ENCODE peak calls at places on chromosomes 13 and 19, in eight cellular contexts. One of them, this sample, is unnamed.

GRCh38 chr19:504634-505033 is 2.7 kb upstream of the TPGS1 start:
- DNase-seq in tibial nerve: no peak
- DNase-seq in EL: no peak
- DNase-seq in ACHN: no peak
- DNase-seq in midbrain: no peak
- DNase-seq in A673: no peak
- DNase-seq in sciatic nerve: peak
- DNase-seq in CD14-positive monocyte: no peak
- DNase-seq in this sample: no peak

GRCh38 chr19:51123381-51124186 is 1.1 kb upstream of the SIGLEC9 start:
- DNase-seq in tibial nerve: no peak
- DNase-seq in EL: no peak
- DNase-seq in ACHN: no peak
- DNase-seq in midbrain: no peak
- DNase-seq in A673: no peak
- DNase-seq in sciatic nerve: no peak
- DNase-seq in CD14-positive monocyte: peak
- DNase-seq in this sample: no peak

GRCh38 chr19:6273701-6274601 is 5.8 kb downstream of the MLLT1 start:
- DNase-seq in tibial nerve: peak
- DNase-seq in EL: peak
- DNase-seq in ACHN: no peak
- DNase-seq in midbrain: peak
- DNase-seq in A673: no peak
- DNase-seq in sciatic nerve: peak
- DNase-seq in CD14-positive monocyte: peak
- DNase-seq in this sample: peak

GRCh38 chr13:112696001-112696868 is 6.4 kb downstream of the ATP11A start:
- DNase-seq in tibial nerve: no peak
- DNase-seq in EL: no peak
- DNase-seq in ACHN: no peak
- DNase-seq in midbrain: no peak
- DNase-seq in A673: no peak
- DNase-seq in sciatic nerve: peak
- DNase-seq in CD14-positive monocyte: no peak
- DNase-seq in this sample: no peak

GRCh38 chr13:23750383-23751121 is 138.6 kb downstream of the MIPEP start:
- DNase-seq in tibial nerve: no peak
- DNase-seq in EL: peak
- DNase-seq in ACHN: no peak
- DNase-seq in midbrain: no peak
- DNase-seq in A673: no peak
- DNase-seq in sciatic nerve: no peak
- DNase-seq in CD14-positive monocyte: no peak
- DNase-seq in this sample: no peak

GRCh38 chr19:2053601-2054389 is 2.8 kb upstream of the MKNK2 start:
- DNase-seq in tibial nerve: no peak
- DNase-seq in EL: no peak
- DNase-seq in ACHN: no peak
- DNase-seq in midbrain: no peak
- DNase-seq in A673: no peak
- DNase-seq in sciatic nerve: peak
- DNase-seq in CD14-positive monocyte: no peak
- DNase-seq in this sample: peak

GRCh38 chr19:1474011-1474764 is 4.8 kb downstream of the C19orf25 start:
- DNase-seq in tibial nerve: no peak
- DNase-seq in EL: no peak
- DNase-seq in ACHN: no peak
- DNase-seq in midbrain: peak
- DNase-seq in A673: no peak
- DNase-seq in sciatic nerve: no peak
- DNase-seq in CD14-positive monocyte: no peak
- DNase-seq in this sample: peak

GRCh38 chr13:50033696-50034095 is 18.5 kb downstream of the KCNRG start:
- DNase-seq in tibial nerve: no peak
- DNase-seq in EL: peak
- DNase-seq in ACHN: no peak
- DNase-seq in midbrain: no peak
- DNase-seq in A673: no peak
- DNase-seq in sciatic nerve: no peak
- DNase-seq in CD14-positive monocyte: no peak
- DNase-seq in this sample: no peak

GRCh38 chr19:55605637-55606470 is at the start of gene ZNF865:
- DNase-seq in tibial nerve: no peak
- DNase-seq in EL: peak
- DNase-seq in ACHN: peak
- DNase-seq in midbrain: peak
- DNase-seq in A673: peak
- DNase-seq in sciatic nerve: peak
- DNase-seq in CD14-positive monocyte: peak
- DNase-seq in this sample: peak

GRCh38 chr19:44636439-44637389 is 7.0 kb upstream of the PVR start:
- DNase-seq in tibial nerve: no peak
- DNase-seq in EL: no peak
- DNase-seq in ACHN: no peak
- DNase-seq in midbrain: no peak
- DNase-seq in A673: no peak
- DNase-seq in sciatic nerve: no peak
- DNase-seq in CD14-positive monocyte: no peak
- DNase-seq in this sample: no peak

GRCh38 chr13:102862624-102863210 is 16.9 kb downstream of the ERCC5 start:
- DNase-seq in tibial nerve: no peak
- DNase-seq in EL: no peak
- DNase-seq in ACHN: no peak
- DNase-seq in midbrain: no peak
- DNase-seq in A673: peak
- DNase-seq in sciatic nerve: no peak
- DNase-seq in CD14-positive monocyte: no peak
- DNase-seq in this sample: no peak

GRCh38 chr13:71054358-71054757 is 812.6 kb downstream of the DACH1 start:
- DNase-seq in tibial nerve: no peak
- DNase-seq in EL: no peak
- DNase-seq in ACHN: no peak
- DNase-seq in midbrain: no peak
- DNase-seq in A673: no peak
- DNase-seq in sciatic nerve: no peak
- DNase-seq in CD14-positive monocyte: no peak
- DNase-seq in this sample: no peak

GRCh38 chr13:25901460-25902376 is 150.1 kb downstream of the SHISA2 start:
- DNase-seq in tibial nerve: no peak
- DNase-seq in EL: peak
- DNase-seq in ACHN: peak
- DNase-seq in midbrain: no peak
- DNase-seq in A673: peak
- DNase-seq in sciatic nerve: no peak
- DNase-seq in CD14-positive monocyte: no peak
- DNase-seq in this sample: no peak

GRCh38 chr19:17002455-17002854 is 24.2 kb downstream of the CPAMD8 start:
- DNase-seq in tibial nerve: no peak
- DNase-seq in EL: no peak
- DNase-seq in ACHN: no peak
- DNase-seq in midbrain: no peak
- DNase-seq in A673: no peak
- DNase-seq in sciatic nerve: no peak
- DNase-seq in CD14-positive monocyte: no peak
- DNase-seq in this sample: no peak

GRCh38 chr13:27450921-27451461 is 627 bp upstream of the MTIF3 start:
- DNase-seq in tibial nerve: no peak
- DNase-seq in EL: peak
- DNase-seq in ACHN: peak
- DNase-seq in midbrain: no peak
- DNase-seq in A673: peak
- DNase-seq in sciatic nerve: peak
- DNase-seq in CD14-positive monocyte: no peak
- DNase-seq in this sample: no peak

GRCh38 chr13:44806841-44807240 is 182.4 kb downstream of the NUFIP1 start:
- DNase-seq in tibial nerve: no peak
- DNase-seq in EL: no peak
- DNase-seq in ACHN: no peak
- DNase-seq in midbrain: peak
- DNase-seq in A673: no peak
- DNase-seq in sciatic nerve: no peak
- DNase-seq in CD14-positive monocyte: no peak
- DNase-seq in this sample: peak

GRCh38 chr13:25232937-25233515 is 54.3 kb downstream of the MTMR6 start:
- DNase-seq in tibial nerve: no peak
- DNase-seq in EL: peak
- DNase-seq in ACHN: peak
- DNase-seq in midbrain: peak
- DNase-seq in A673: peak
- DNase-seq in sciatic nerve: no peak
- DNase-seq in CD14-positive monocyte: no peak
- DNase-seq in this sample: peak

GRCh38 chr13:31686660-31687430 is 52.5 kb upstream of the RXFP2 start:
- DNase-seq in tibial nerve: no peak
- DNase-seq in EL: peak
- DNase-seq in ACHN: no peak
- DNase-seq in midbrain: no peak
- DNase-seq in A673: no peak
- DNase-seq in sciatic nerve: no peak
- DNase-seq in CD14-positive monocyte: no peak
- DNase-seq in this sample: no peak

GRCh38 chr19:805161-805561 is 7.9 kb downstream of the PTBP1 start:
- DNase-seq in tibial nerve: no peak
- DNase-seq in EL: no peak
- DNase-seq in ACHN: no peak
- DNase-seq in midbrain: no peak
- DNase-seq in A673: no peak
- DNase-seq in sciatic nerve: peak
- DNase-seq in CD14-positive monocyte: no peak
- DNase-seq in this sample: no peak

GRCh38 chr13:106597759-106598395 is 29.9 kb upstream of the ARGLU1 start:
- DNase-seq in tibial nerve: no peak
- DNase-seq in EL: no peak
- DNase-seq in ACHN: no peak
- DNase-seq in midbrain: no peak
- DNase-seq in A673: no peak
- DNase-seq in sciatic nerve: no peak
- DNase-seq in CD14-positive monocyte: no peak
- DNase-seq in this sample: no peak

GRCh38 chr19:29576761-29577661 is 29.1 kb upstream of the POP4 start:
- DNase-seq in tibial nerve: no peak
- DNase-seq in EL: peak
- DNase-seq in ACHN: peak
- DNase-seq in midbrain: no peak
- DNase-seq in A673: no peak
- DNase-seq in sciatic nerve: no peak
- DNase-seq in CD14-positive monocyte: no peak
- DNase-seq in this sample: no peak

GRCh38 chr19:15337202-15337601 is 4.9 kb upstream of the BRD4 start:
- DNase-seq in tibial nerve: no peak
- DNase-seq in EL: peak
- DNase-seq in ACHN: no peak
- DNase-seq in midbrain: no peak
- DNase-seq in A673: no peak
- DNase-seq in sciatic nerve: no peak
- DNase-seq in CD14-positive monocyte: no peak
- DNase-seq in this sample: no peak

GRCh38 chr13:76778906-76779305 is 107.3 kb downstream of the KCTD12 start:
- DNase-seq in tibial nerve: no peak
- DNase-seq in EL: no peak
- DNase-seq in ACHN: no peak
- DNase-seq in midbrain: no peak
- DNase-seq in A673: no peak
- DNase-seq in sciatic nerve: no peak
- DNase-seq in CD14-positive monocyte: no peak
- DNase-seq in this sample: no peak

GRCh38 chr19:16477311-16477710 is 5.5 kb upstream of the EPS15L1 start:
- DNase-seq in tibial nerve: no peak
- DNase-seq in EL: no peak
- DNase-seq in ACHN: no peak
- DNase-seq in midbrain: no peak
- DNase-seq in A673: no peak
- DNase-seq in sciatic nerve: no peak
- DNase-seq in CD14-positive monocyte: no peak
- DNase-seq in this sample: no peak

GRCh38 chr13:111526922-111527321 is 206.5 kb downstream of the TEX29 start:
- DNase-seq in tibial nerve: no peak
- DNase-seq in EL: no peak
- DNase-seq in ACHN: no peak
- DNase-seq in midbrain: no peak
- DNase-seq in A673: no peak
- DNase-seq in sciatic nerve: peak
- DNase-seq in CD14-positive monocyte: no peak
- DNase-seq in this sample: no peak

GRCh38 chr19:29965529-29965928 is 23.5 kb downstream of the URI1 start:
- DNase-seq in tibial nerve: no peak
- DNase-seq in EL: peak
- DNase-seq in ACHN: no peak
- DNase-seq in midbrain: no peak
- DNase-seq in A673: no peak
- DNase-seq in sciatic nerve: no peak
- DNase-seq in CD14-positive monocyte: no peak
- DNase-seq in this sample: no peak

GRCh38 chr13:30872685-30873443 is 33.2 kb upstream of the MEDAG start:
- DNase-seq in tibial nerve: no peak
- DNase-seq in EL: peak
- DNase-seq in ACHN: peak
- DNase-seq in midbrain: no peak
- DNase-seq in A673: peak
- DNase-seq in sciatic nerve: peak
- DNase-seq in CD14-positive monocyte: no peak
- DNase-seq in this sample: peak

GRCh38 chr19:55441319-55441691 is 1.8 kb downstream of the SHISA7 start:
- DNase-seq in tibial nerve: no peak
- DNase-seq in EL: no peak
- DNase-seq in ACHN: no peak
- DNase-seq in midbrain: no peak
- DNase-seq in A673: no peak
- DNase-seq in sciatic nerve: no peak
- DNase-seq in CD14-positive monocyte: no peak
- DNase-seq in this sample: no peak

GRCh38 chr13:30730526-30730925 is 4.8 kb upstream of the ALOX5AP start:
- DNase-seq in tibial nerve: no peak
- DNase-seq in EL: no peak
- DNase-seq in ACHN: no peak
- DNase-seq in midbrain: no peak
- DNase-seq in A673: no peak
- DNase-seq in sciatic nerve: no peak
- DNase-seq in CD14-positive monocyte: no peak
- DNase-seq in this sample: peak

GRCh38 chr19:8086849-8087248 is 34.3 kb downstream of the CCL25 start:
- DNase-seq in tibial nerve: no peak
- DNase-seq in EL: no peak
- DNase-seq in ACHN: no peak
- DNase-seq in midbrain: no peak
- DNase-seq in A673: no peak
- DNase-seq in sciatic nerve: no peak
- DNase-seq in CD14-positive monocyte: no peak
- DNase-seq in this sample: no peak

GRCh38 chr19:48746738-48747575 is at the start of gene IZUMO1:
- DNase-seq in tibial nerve: peak
- DNase-seq in EL: peak
- DNase-seq in ACHN: no peak
- DNase-seq in midbrain: peak
- DNase-seq in A673: peak
- DNase-seq in sciatic nerve: peak
- DNase-seq in CD14-positive monocyte: peak
- DNase-seq in this sample: peak

GRCh38 chr13:76894401-76895110 is 8.4 kb upstream of the KCTD12 start:
- DNase-seq in tibial nerve: no peak
- DNase-seq in EL: no peak
- DNase-seq in ACHN: no peak
- DNase-seq in midbrain: no peak
- DNase-seq in A673: no peak
- DNase-seq in sciatic nerve: no peak
- DNase-seq in CD14-positive monocyte: no peak
- DNase-seq in this sample: peak

GRCh38 chr13:44739539-44739938 is 163.4 kb upstream of the TSC22D1 start:
- DNase-seq in tibial nerve: no peak
- DNase-seq in EL: no peak
- DNase-seq in ACHN: no peak
- DNase-seq in midbrain: no peak
- DNase-seq in A673: no peak
- DNase-seq in sciatic nerve: no peak
- DNase-seq in CD14-positive monocyte: no peak
- DNase-seq in this sample: no peak

GRCh38 chr19:21697171-21697570 is 70.2 kb downstream of the ZNF100 start:
- DNase-seq in tibial nerve: no peak
- DNase-seq in EL: no peak
- DNase-seq in ACHN: no peak
- DNase-seq in midbrain: no peak
- DNase-seq in A673: no peak
- DNase-seq in sciatic nerve: no peak
- DNase-seq in CD14-positive monocyte: no peak
- DNase-seq in this sample: no peak

This sample was measured in Ammon's horn.